ENCODE peak calls at places on chromosomes 11 and 22, in six cellular contexts. I is GM12864; U is lung; N is HEK293T; V is Jurkat, Clone E6-1; R is stimulated activated CD8-positive, alpha-beta memory T cell treated with anti-CD3 and anti-CD28 coated beads, Interleukin-4, amount 100 ng/mL, for 24 hours. D is an unnamed sample.

GRCh38 chr11:115920841-115921480 is 416.7 kb upstream of the CADM1 start:
- DNase-seq in V (no peak), R (no peak), I (no peak), N (no peak), U (no peak), D (no peak)

GRCh38 chr11:69325446-69325845 is 31.5 kb downstream of the MYEOV start:
- DNase-seq in N (no peak), U (no peak), V (no peak), I (no peak), R (no peak), D (no peak)

GRCh38 chr22:42202669-42203068 is 67.8 kb downstream of the TCF20 start:
- DNase-seq in R (peak; percentile 54), N (no peak), U (no peak), I (no peak), V (no peak), D (no peak)

GRCh38 chr11:115197433-115197832 is 306.8 kb downstream of the CADM1 start:
- DNase-seq in U (no peak), N (no peak), V (no peak), R (no peak), I (no peak), D (no peak)

GRCh38 chr22:30424471-30425326 is 869 bp upstream of the MTFP1 start:
- DNase-seq in U (no peak), I (no peak), N (no peak), V (no peak), R (no peak), D (no peak)

GRCh38 chr22:47275479-47276218 is 513.2 kb downstream of the TBC1D22A start:
- DNase-seq in R (no peak), U (no peak), I (no peak), V (no peak), N (no peak), D (no peak)

GRCh38 chr11:66293777-66294625 is 2.3 kb downstream of the TMEM151A start:
- DNase-seq in R (no peak), N (no peak), I (no peak), U (no peak), V (no peak), D (no peak)

GRCh38 chr11:58391879-58392278 is 14.8 kb downstream of the OR5B3 start:
- DNase-seq in V (no peak), R (no peak), U (no peak), I (no peak), N (no peak), D (no peak)

GRCh38 chr11:75159081-75159953 is 8.4 kb downstream of the SLCO2B1 start:
- DNase-seq in U (no peak), R (no peak), N (no peak), V (no peak), I (no peak), D (no peak)

GRCh38 chr22:48926663-48927062 is 901.0 kb downstream of the BRD1 start:
- DNase-seq in U (no peak), V (no peak), I (no peak), N (no peak), R (no peak), D (no peak)

GRCh38 chr11:19447150-19447566 is 206.4 kb upstream of the E2F8 start:
- DNase-seq in R (no peak), N (no peak), I (no peak), U (no peak), V (peak; percentile 45), D (no peak)

GRCh38 chr11:126072141-126072741 is 9.6 kb upstream of the CDON start:
- DNase-seq in V (no peak), I (no peak), N (no peak), R (no peak), U (no peak), D (no peak)

GRCh38 chr11:2883717-2884423 is 1.7 kb downstream of the CDKN1C start:
- DNase-seq in V (no peak), N (peak; percentile 26), R (no peak), U (no peak), I (no peak), D (peak; percentile 59)

GRCh38 chr22:50298937-50299656 is 8.3 kb downstream of the PLXNB2 start:
- DNase-seq in U (no peak), I (no peak), N (peak; percentile 28), V (no peak), R (no peak), D (no peak)

GRCh38 chr11:96341237-96342130 is 1.5 kb downstream of the MAML2 start:
- DNase-seq in R (peak; percentile 45), V (no peak), U (no peak), I (no peak), N (no peak), D (no peak)

GRCh38 chr11:65895482-65895981 is 4.7 kb downstream of the FOSL1 start:
- DNase-seq in I (no peak), N (no peak), V (no peak), R (no peak), U (no peak), D (no peak)

GRCh38 chr22:19868773-19869471 is 14.2 kb upstream of the GNB1L start:
- DNase-seq in U (no peak), I (no peak), V (no peak), R (no peak), N (no peak), D (no peak)

GRCh38 chr11:37947816-37948215 is 1349.8 kb upstream of the RAG2 start:
- DNase-seq in I (no peak), V (no peak), R (no peak), N (no peak), U (no peak), D (no peak)

GRCh38 chr22:40705918-40706682 is 26.8 kb downstream of the MCHR1 start:
- DNase-seq in N (no peak), I (no peak), R (no peak), U (no peak), V (no peak), D (no peak)

GRCh38 chr22:26342719-26343449 is 86.2 kb upstream of the ASPHD2 start:
- DNase-seq in N (no peak), R (no peak), I (no peak), V (no peak), U (no peak), D (no peak)

GRCh38 chr11:88704505-88704904 is 361.3 kb downstream of the GRM5 start:
- DNase-seq in I (no peak), U (no peak), V (no peak), R (no peak), N (no peak), D (peak; percentile 12)

GRCh38 chr22:29944339-29944738 is 61.4 kb downstream of the MTMR3 start:
- DNase-seq in R (no peak), V (no peak), U (no peak), N (no peak), I (no peak), D (no peak)